ENCODE peak calls at places on chromosomes 12 and 14, in ten cellular contexts. D, E, V, P, W, S, N, I, L and U are unnamed samples.

GRCh38 chr14:29235991-29236390 is 469.4 kb downstream of the FOXG1 start:
- DNase-seq in W (no peak), S (no peak), I (no peak), V (no peak), N (no peak), L (no peak), P (no peak), E (no peak), D (no peak), U (no peak)

GRCh38 chr14:101780887-101781239 is 19.4 kb downstream of the PPP2R5C start:
- DNase-seq in V (peak), E (no peak), P (peak), L (no peak), S (no peak), N (no peak), W (no peak), D (no peak), I (no peak), U (no peak)

GRCh38 chr14:98871796-98872195 is 400.2 kb downstream of the BCL11B start:
- DNase-seq in V (no peak), N (no peak), L (no peak), E (peak), W (peak), D (peak), S (no peak), P (no peak), I (peak), U (no peak)

GRCh38 chr12:62194031-62194430 is 66.2 kb upstream of the USP15 start:
- DNase-seq in E (no peak), L (no peak), N (no peak), V (no peak), I (no peak), W (no peak), S (no peak), D (no peak), P (no peak), U (no peak)

GRCh38 chr14:94640721-94641631 is 28.8 kb downstream of the SERPINA3 start:
- DNase-seq in W (no peak), E (peak), S (peak), D (no peak), I (peak), P (no peak), N (no peak), V (no peak), L (no peak), U (no peak)

GRCh38 chr12:16891673-16892072 is 285.7 kb upstream of the LMO3 start:
- DNase-seq in S (no peak), V (no peak), N (no peak), L (no peak), I (no peak), D (no peak), E (no peak), W (no peak), P (no peak), U (no peak)

GRCh38 chr14:103551338-103551762 is 11.1 kb downstream of the BAG5 start:
- DNase-seq in W (no peak), D (no peak), E (peak), P (peak), L (no peak), V (no peak), I (no peak), N (no peak), S (peak), U (no peak)

GRCh38 chr12:78799679-78800078 is 64.9 kb upstream of the SYT1 start:
- DNase-seq in W (no peak), P (no peak), N (no peak), S (no peak), I (no peak), V (no peak), E (no peak), L (no peak), D (no peak), U (no peak)

GRCh38 chr12:108446766-108447165 is 68.3 kb upstream of the FICD start:
- DNase-seq in L (no peak), D (no peak), P (no peak), N (peak), E (no peak), V (no peak), S (no peak), W (no peak), I (no peak), U (no peak)

GRCh38 chr12:26841085-26841484 is 8.1 kb upstream of the ITPR2 start:
- DNase-seq in N (no peak), S (no peak), L (no peak), P (no peak), W (no peak), E (no peak), D (no peak), V (no peak), I (no peak), U (no peak)

GRCh38 chr14:68787235-68787727 is 5.6 kb downstream of the ZFP36L1 start:
- DNase-seq in N (no peak), W (peak), P (no peak), I (peak), V (peak), E (peak), L (peak), D (peak), S (no peak), U (no peak)

GRCh38 chr14:23183076-23183475 is 384 bp downstream of the SLC7A8 start:
- DNase-seq in V (no peak), D (no peak), E (no peak), S (no peak), I (no peak), P (peak), W (no peak), L (no peak), N (no peak), U (no peak)

GRCh38 chr12:67137256-67137655 is 131.9 kb upstream of the CAND1 start:
- DNase-seq in L (no peak), S (no peak), P (no peak), D (no peak), V (no peak), W (no peak), E (no peak), N (no peak), I (no peak), U (no peak)

GRCh38 chr12:27814851-27815591 is 35.0 kb upstream of the MANSC4 start:
- DNase-seq in E (no peak), D (no peak), W (no peak), N (no peak), V (no peak), P (no peak), S (no peak), I (no peak), L (no peak), U (no peak)

GRCh38 chr12:49990269-49990668 is 17.5 kb downstream of the AQP6 start:
- DNase-seq in V (no peak), W (no peak), I (no peak), D (no peak), S (no peak), E (no peak), N (no peak), P (no peak), L (no peak), U (no peak)

GRCh38 chr14:65239897-65240296 is 137.6 kb upstream of the MAX start:
- DNase-seq in L (no peak), D (no peak), N (no peak), I (no peak), P (no peak), S (no peak), W (no peak), V (no peak), E (peak), U (no peak)

GRCh38 chr14:81211844-81212243 is 8.9 kb downstream of the GTF2A1 start:
- DNase-seq in V (no peak), L (peak), N (peak), S (no peak), D (no peak), W (peak), I (peak), P (peak), E (no peak), U (no peak)

GRCh38 chr12:75970310-75970709 is 61.3 kb downstream of the PHLDA1 start:
- DNase-seq in P (no peak), W (peak), E (no peak), L (no peak), S (no peak), N (no peak), V (no peak), D (no peak), I (no peak), U (no peak)

GRCh38 chr14:51424569-51425251 is 184.7 kb downstream of the TMX1 start:
- DNase-seq in N (peak), S (no peak), E (peak), W (peak), V (no peak), L (no peak), I (no peak), P (no peak), D (peak), U (no peak)

GRCh38 chr14:54572316-54572715 is 5.4 kb downstream of the SAMD4A start:
- DNase-seq in V (no peak), I (no peak), P (no peak), S (no peak), N (no peak), D (no peak), W (no peak), E (no peak), L (peak), U (no peak)

GRCh38 chr14:74161526-74162158 is 76.9 kb downstream of the LIN52 start:
- DNase-seq in I (no peak), V (no peak), D (no peak), W (no peak), P (no peak), N (no peak), E (no peak), L (no peak), S (no peak), U (no peak)

GRCh38 chr14:81927069-81927468 is 393.4 kb upstream of the SEL1L start:
- DNase-seq in L (no peak), N (no peak), S (no peak), D (no peak), I (no peak), V (no peak), E (no peak), P (no peak), W (no peak), U (no peak)

GRCh38 chr12:116964004-116964739 is 53.4 kb downstream of the FBXW8 start:
- DNase-seq in I (no peak), L (no peak), P (no peak), E (no peak), S (no peak), D (no peak), N (no peak), V (no peak), W (no peak), U (no peak)

GRCh38 chr14:59161571-59162175 is 26.8 kb upstream of the DAAM1 start:
- DNase-seq in L (peak), S (no peak), N (no peak), E (no peak), W (peak), P (no peak), D (no peak), V (no peak), I (no peak), U (peak)

GRCh38 chr14:104267895-104268294 is 129.5 kb downstream of the KIF26A start:
- DNase-seq in P (no peak), I (peak), N (no peak), W (no peak), V (peak), E (no peak), L (no peak), S (no peak), D (peak), U (no peak)

GRCh38 chr14:77014004-77014604 is 14.4 kb downstream of the IRF2BPL start:
- DNase-seq in S (no peak), E (no peak), N (peak), V (no peak), D (peak), W (peak), I (peak), L (no peak), P (peak), U (no peak)

GRCh38 chr12:4974217-4974616 is 64.5 kb downstream of the KCNA1 start:
- DNase-seq in W (no peak), N (no peak), V (no peak), D (no peak), I (no peak), E (peak), L (no peak), S (no peak), P (no peak), U (no peak)

GRCh38 chr12:13167226-13167625 is 29.3 kb upstream of the EMP1 start:
- DNase-seq in D (no peak), S (no peak), E (no peak), L (no peak), I (no peak), P (no peak), W (no peak), V (no peak), N (no peak), U (no peak)

GRCh38 chr12:71157601-71158233 is at the start of gene TSPAN8:
- DNase-seq in N (peak), E (no peak), W (peak), L (no peak), D (no peak), P (no peak), V (peak), S (no peak), I (no peak), U (no peak)

GRCh38 chr14:35113308-35113950 is 8.4 kb downstream of the PPP2R3C start:
- DNase-seq in P (no peak), D (no peak), S (no peak), E (no peak), L (no peak), W (no peak), I (no peak), N (no peak), V (no peak), U (no peak)

GRCh38 chr14:35116242-35116641 is 5.5 kb downstream of the PPP2R3C start:
- DNase-seq in L (no peak), N (no peak), P (no peak), D (no peak), V (no peak), I (no peak), W (no peak), S (no peak), E (no peak), U (no peak)

GRCh38 chr14:35121026-35121886 is 534 bp downstream of the PPP2R3C start:
- DNase-seq in I (peak), N (peak), D (peak), L (no peak), E (no peak), W (peak), P (peak), S (no peak), V (peak), U (no peak)

GRCh38 chr14:35114036-35114435 is 7.8 kb downstream of the PPP2R3C start:
- DNase-seq in I (no peak), P (no peak), N (no peak), L (no peak), S (no peak), V (no peak), E (no peak), D (no peak), W (no peak), U (no peak)

GRCh38 chr14:35117112-35117511 is 4.7 kb downstream of the PPP2R3C start:
- DNase-seq in P (no peak), N (no peak), I (no peak), S (no peak), D (no peak), E (no peak), L (no peak), V (no peak), W (no peak), U (no peak)
- TF ChIP-seq POLR2A in P (no peak), N (no peak), I (no peak), S (no peak), D (no peak), E (no peak), L (no peak), V (no peak), W (no peak), U (no peak)

GRCh38 chr12:104960464-104960863 is 2.4 kb upstream of the SLC41A2 start:
- DNase-seq in I (no peak), S (no peak), V (no peak), W (no peak), L (no peak), D (no peak), P (no peak), E (no peak), N (no peak), U (no peak)

GRCh38 chr12:104957388-104958008 is 592 bp downstream of the SLC41A2 start:
- DNase-seq in W (no peak), D (no peak), E (no peak), P (no peak), N (no peak), S (peak), I (no peak), V (peak), L (peak), U (peak)

GRCh38 chr12:104956870-104957301 is 1.2 kb downstream of the SLC41A2 start:
- DNase-seq in P (no peak), V (no peak), D (no peak), W (no peak), I (no peak), N (no peak), E (no peak), L (no peak), S (no peak), U (no peak)

GRCh38 chr12:104958946-104959841 is 1.1 kb upstream of the SLC41A2 start:
- DNase-seq in N (no peak), E (no peak), P (peak), I (peak), S (no peak), L (no peak), W (peak), D (peak), V (no peak), U (no peak)

DNA sequence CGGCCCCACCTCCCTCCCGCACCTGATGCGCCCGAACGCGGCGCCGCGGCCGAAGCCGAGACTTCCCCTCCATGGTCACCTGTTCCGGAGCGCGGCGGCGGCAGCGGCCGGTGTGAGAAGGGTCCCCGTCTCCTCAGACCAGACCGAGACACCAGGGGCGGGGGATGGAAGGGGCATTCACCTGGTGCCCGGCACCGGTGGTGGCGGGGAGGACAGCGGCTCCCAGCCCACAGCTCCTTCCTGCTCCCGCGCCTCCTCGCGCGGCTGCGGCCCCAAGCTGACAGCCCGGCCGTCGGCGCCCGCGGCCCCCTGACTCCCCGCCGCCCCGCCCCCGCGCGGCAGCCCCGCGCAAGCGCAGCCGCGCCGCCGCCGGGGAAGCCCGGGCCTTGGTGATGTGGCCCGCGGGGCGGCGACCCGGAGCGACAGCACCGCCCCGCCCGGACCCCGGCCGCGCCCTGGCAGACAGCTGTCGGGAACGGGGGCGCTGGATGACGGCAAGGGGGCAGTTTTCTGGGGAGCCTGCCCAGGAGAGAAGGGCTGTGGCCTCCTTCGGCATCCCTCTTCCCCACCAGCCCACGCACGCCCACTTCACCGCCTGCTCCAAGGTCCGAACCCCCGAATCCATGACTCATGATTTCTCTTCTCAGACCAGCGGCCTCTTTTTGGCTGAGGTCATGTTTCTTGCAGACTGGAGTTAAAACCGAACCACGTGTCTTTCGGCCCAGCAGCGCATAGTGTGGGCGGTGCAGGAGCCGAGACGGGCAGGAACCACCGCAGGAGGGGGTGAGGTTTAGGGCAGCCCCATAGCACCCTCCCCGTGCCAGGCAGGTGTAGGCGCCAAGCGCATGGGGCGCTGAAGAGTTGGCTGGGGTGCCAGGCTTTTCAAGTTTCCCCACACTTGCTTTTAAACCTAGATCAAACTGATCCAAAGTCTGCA is at the start of gene SLC41A2:
- DNase-seq in W (peak), N (peak), V (peak), E (peak), L (peak), I (peak), D (peak), S (peak), P (peak), U (peak)
- TF ChIP-seq POLR2A in W (peak), N (peak), V (peak), E (no peak), L (peak), I (peak), D (peak), S (peak), P (no peak), U (peak)

DNA sequence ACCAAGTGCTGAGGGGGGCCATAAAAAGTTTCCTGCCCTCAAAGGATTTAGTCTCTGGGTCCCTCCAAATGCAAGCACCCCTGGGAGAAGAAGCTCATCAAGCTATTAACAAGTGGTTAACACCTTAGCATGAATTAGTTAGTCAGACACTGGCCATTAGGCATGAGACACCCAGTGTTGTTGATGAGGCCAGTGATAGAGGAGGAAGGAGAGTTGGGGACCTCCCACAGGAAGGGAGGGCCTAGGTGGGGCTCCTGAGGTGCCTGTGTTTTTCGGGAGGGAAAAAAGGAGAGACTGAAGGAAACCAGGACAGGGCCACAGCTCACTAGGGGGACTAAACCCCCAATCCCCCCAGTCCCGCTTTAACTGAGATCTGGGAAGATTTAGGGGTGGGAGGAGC is 4.5 kb upstream of the KRT71 start:
- DNase-seq in S (no peak), P (no peak), N (no peak), D (no peak), E (no peak), W (no peak), L (no peak), V (no peak), I (no peak), U (no peak)
- TF ChIP-seq POLR2A in S (no peak), P (no peak), N (no peak), D (no peak), E (no peak), W (no peak), L (no peak), V (no peak), I (no peak), U (no peak)

GRCh38 chr12:10212623-10213131 is at the start of gene GABARAPL1:
- DNase-seq in P (peak), S (peak), E (peak), D (peak), W (peak), I (peak), N (peak), V (peak), L (peak), U (peak)
- TF ChIP-seq POLR2A in P (peak), S (peak), E (peak), D (peak), W (peak), I (peak), N (peak), V (peak), L (no peak), U (no peak)

GRCh38 chr12:55681142-55682077 is 26.3 kb downstream of the ITGA7 start:
- DNase-seq in L (peak), V (peak), N (no peak), D (peak), S (no peak), E (peak), I (peak), W (peak), P (peak), U (no peak)
- TF ChIP-seq POLR2A in L (peak), V (peak), N (no peak), D (no peak), S (no peak), E (no peak), I (no peak), W (peak), P (no peak), U (no peak)

GRCh38 chr12:127450822-127451221 is 816.1 kb upstream of the TMEM132C start:
- DNase-seq in L (no peak), V (no peak), W (no peak), S (no peak), D (no peak), P (no peak), N (no peak), E (no peak), I (no peak), U (no peak)
- TF ChIP-seq POLR2A in L (no peak), V (no peak), W (no peak), S (no peak), D (no peak), P (no peak), N (no peak), E (no peak), I (no peak), U (no peak)